ENCODE peak calls at places on chromosomes 12 and 14, in seven cellular contexts. N is IMR-90, C is uterus, X is cardiac fibroblast, A is heart left ventricle, V is HCT116, F is fibroblast of the aortic adventitia. J is an unnamed sample.

GRCh38 chr12:32671930-32672785 is 6.9 kb upstream of the DNM1L start:
- DNase-seq in N (peak; percentile 83), C (peak; percentile 43), X (peak; percentile 90), A (peak; percentile 55), V (peak; percentile 46), F (peak; percentile 92), J (peak; percentile 65)

GRCh38 chr12:13539051-13539450 is 342.5 kb downstream of the EMP1 start:
- DNase-seq in N (no peak), C (no peak), X (no peak), A (no peak), V (no peak), F (no peak), J (no peak)

GRCh38 chr14:68703093-68703492 is 89.8 kb downstream of the ZFP36L1 start:
- DNase-seq in N (peak; percentile 81), C (peak; percentile 58), X (peak; percentile 61), A (no peak), V (no peak), F (peak; percentile 66), J (no peak)

GRCh38 chr12:57242329-57242690 is 8.7 kb downstream of the STAC3 start:
- DNase-seq in N (no peak), C (no peak), X (no peak), A (peak; percentile 55), V (no peak), F (no peak), J (no peak)

GRCh38 chr12:51836012-51836832 is 12.3 kb downstream of the FIGNL2 start:
- DNase-seq in N (no peak), C (no peak), X (no peak), A (no peak), V (no peak), F (no peak), J (no peak)

GRCh38 chr12:119869720-119870119 is 7.4 kb downstream of the CIT start:
- DNase-seq in N (peak; percentile 96), C (no peak), X (peak; percentile 85), A (no peak), V (peak; percentile 12), F (peak; percentile 95), J (no peak)

GRCh38 chr14:61811882-61812346 is 49.7 kb downstream of the SNAPC1 start:
- DNase-seq in N (no peak), C (no peak), X (no peak), A (no peak), V (no peak), F (no peak), J (no peak)

GRCh38 chr12:91606662-91607377 is 424.2 kb upstream of the DCN start:
- DNase-seq in N (no peak), C (no peak), X (no peak), A (no peak), V (no peak), F (no peak), J (no peak)

GRCh38 chr12:19120795-19121194 is 8.7 kb upstream of the PLEKHA5 start:
- DNase-seq in N (peak; percentile 42), C (no peak), X (no peak), A (no peak), V (no peak), F (no peak), J (no peak)

GRCh38 chr12:40378721-40379120 is 153.9 kb downstream of the LRRK2 start:
- DNase-seq in N (no peak), C (no peak), X (no peak), A (no peak), V (no peak), F (peak; percentile 4), J (no peak)

GRCh38 chr12:125079943-125080645 is 14.9 kb downstream of the AACS start:
- DNase-seq in N (no peak), C (no peak), X (peak; percentile 36), A (no peak), V (no peak), F (peak; percentile 86), J (no peak)

GRCh38 chr12:101743242-101743641 is 4.0 kb upstream of the SYCP3 start:
- DNase-seq in N (no peak), C (no peak), X (no peak), A (no peak), V (no peak), F (peak; percentile 4), J (no peak)

GRCh38 chr12:132424118-132424438 is 65.9 kb upstream of the FBRSL1 start:
- DNase-seq in N (no peak), C (no peak), X (no peak), A (no peak), V (no peak), F (no peak), J (no peak)

GRCh38 chr12:62919827-62920226 is 15.1 kb downstream of the PPM1H start:
- DNase-seq in N (peak; percentile 63), C (no peak), X (peak; percentile 12), A (no peak), V (no peak), F (peak; percentile 32), J (no peak)

GRCh38 chr12:130729344-130729743 is 13.2 kb upstream of the RIMBP2 start:
- DNase-seq in N (no peak), C (no peak), X (no peak), A (no peak), V (no peak), F (no peak), J (no peak)

GRCh38 chr12:124592050-124592449 is 24.6 kb upstream of the NCOR2 start:
- DNase-seq in N (peak; percentile 73), C (no peak), X (peak; percentile 41), A (no peak), V (no peak), F (peak; percentile 59), J (no peak)

GRCh38 chr14:71130491-71131179 is 223.4 kb downstream of the PCNX1 start:
- DNase-seq in N (peak; percentile 88), C (no peak), X (peak; percentile 85), A (no peak), V (no peak), F (peak; percentile 88), J (peak; percentile 69)

GRCh38 chr12:50928392-50928791 is 24.0 kb upstream of the HIGD1C start:
- DNase-seq in N (no peak), C (no peak), X (no peak), A (no peak), V (no peak), F (peak; percentile 33), J (no peak)

GRCh38 chr12:15273896-15274295 is 48.4 kb upstream of the PTPRO start:
- DNase-seq in N (no peak), C (no peak), X (no peak), A (no peak), V (no peak), F (no peak), J (peak; percentile 17)

GRCh38 chr14:34684578-34684977 is 29.8 kb downstream of the CFL2 start:
- DNase-seq in N (peak; percentile 46), C (no peak), X (peak; percentile 24), A (no peak), V (no peak), F (peak; percentile 43), J (no peak)

GRCh38 chr14:32726516-32726915 is 212.2 kb upstream of the NPAS3 start:
- DNase-seq in N (no peak), C (no peak), X (no peak), A (no peak), V (no peak), F (no peak), J (no peak)

GRCh38 chr14:104263671-104264358 is 125.4 kb downstream of the KIF26A start:
- DNase-seq in N (no peak), C (no peak), X (no peak), A (peak; percentile 5), V (no peak), F (no peak), J (no peak)

GRCh38 chr12:20585055-20585625 is 110.0 kb upstream of the SLCO1C1 start:
- DNase-seq in N (no peak), C (no peak), X (no peak), A (no peak), V (no peak), F (no peak), J (no peak)

DNA sequence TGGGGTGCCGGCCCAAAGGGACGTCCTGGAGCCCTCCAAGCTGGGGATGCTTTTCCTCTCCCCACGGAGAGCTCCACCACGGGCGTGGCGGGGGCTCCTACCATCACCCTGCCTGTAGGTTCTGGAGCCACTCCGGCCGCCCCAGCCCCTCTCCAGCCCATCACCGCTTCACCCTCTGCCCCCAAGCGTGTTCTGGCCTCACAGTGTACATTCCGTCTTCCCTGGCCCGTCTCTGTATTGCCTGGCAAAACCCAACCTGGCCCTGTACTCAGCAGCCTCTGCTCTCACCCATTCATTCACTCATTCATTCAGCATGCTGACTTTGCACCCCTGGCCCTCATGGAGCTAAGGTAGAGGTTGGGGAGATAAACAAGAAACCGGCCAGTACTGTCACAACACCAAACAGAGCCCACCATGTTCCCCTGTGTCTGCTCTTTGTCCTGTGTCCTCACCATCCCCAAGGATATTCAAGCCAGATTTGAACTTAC is 20.3 kb downstream of the SLC25A29 start:
- DNase-seq in N (no peak), C (no peak), X (no peak), A (no peak), V (no peak), F (no peak), J (no peak)
- H3K4me3 ChIP-seq in N (peak overlapping the region; percentile 65), C (peak overlapping the region; percentile 80), X (peak overlapping the region; percentile 50), A (peak overlapping the region; percentile 86), V (peak overlapping the region; percentile 65), F (peak overlapping the region; percentile 75), J (peak overlapping the region; percentile 75)

GRCh38 chr14:93381644-93382043 is 34.7 kb downstream of the COX8C start:
- DNase-seq in N (no peak), C (no peak), X (no peak), A (no peak), V (no peak), F (no peak), J (peak; percentile 48)
- TF ChIP-seq CTCF in N (no peak), C (no peak), X (no peak), A (no peak), V (no peak), F (no peak), J (no peak)

DNA sequence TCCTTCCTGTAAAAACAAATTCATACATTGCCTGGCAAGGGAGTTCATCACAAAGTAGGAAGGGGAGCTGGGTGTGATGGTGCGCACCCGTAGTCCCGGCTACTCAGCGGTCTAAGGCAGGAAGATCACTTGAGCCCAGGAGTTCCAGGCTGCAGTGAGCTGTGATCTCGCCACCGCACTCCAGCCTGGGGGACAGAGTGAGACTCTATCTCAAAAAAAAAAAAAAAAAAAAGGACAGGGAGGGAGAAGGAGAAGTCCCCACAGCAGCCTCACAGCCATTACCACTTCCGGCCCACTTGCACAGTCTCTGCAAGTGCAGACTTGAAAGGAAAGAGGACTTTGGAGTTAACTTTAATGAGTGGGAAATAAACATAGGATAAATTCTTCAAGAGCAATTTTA is 121.0 kb downstream of the FBXL14 start:
- DNase-seq in N (no peak), C (no peak), X (no peak), A (no peak), V (no peak), F (no peak), J (no peak)
- H3K4me3 ChIP-seq in N (no peak overlapping the region), C (no peak overlapping the region), X (no peak overlapping the region), A (no peak overlapping the region), V (peak overlapping the region; percentile 7), F (no peak overlapping the region), J (no peak overlapping the region)

DNA sequence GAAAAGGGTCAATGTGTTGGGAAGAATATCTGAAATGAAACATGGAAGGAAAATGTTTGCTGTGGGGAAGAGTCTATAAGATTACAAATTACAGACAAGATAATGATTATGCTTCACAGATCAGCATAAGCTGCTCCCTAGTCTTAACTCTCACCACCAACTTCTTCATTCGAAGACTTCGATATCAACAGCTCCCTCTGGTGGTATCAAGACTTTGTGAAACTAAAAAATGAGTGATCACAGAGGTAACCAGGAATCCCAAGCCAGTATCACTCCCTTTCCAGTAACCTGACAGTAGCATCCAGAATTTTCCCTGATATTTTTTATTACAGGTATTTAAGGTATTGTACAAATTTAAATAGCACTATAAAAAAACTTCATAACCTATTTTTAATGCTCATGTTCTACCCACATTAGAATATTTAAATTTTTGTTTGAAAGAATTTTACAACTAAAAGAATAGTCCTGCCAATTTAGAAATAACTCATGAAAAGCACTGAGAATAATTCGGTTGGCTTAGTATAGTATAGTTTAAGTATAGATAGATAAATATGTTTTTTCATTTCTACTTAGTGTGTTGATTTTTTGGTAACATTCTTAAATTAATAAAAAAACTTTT is 84.4 kb downstream of the C2CD5 start:
- DNase-seq in N (peak; percentile 54), C (no peak), X (peak; percentile 69), A (no peak), V (peak; percentile 26), F (peak; percentile 65), J (peak; percentile 44)
- TF ChIP-seq CTCF in N (peak; percentile 60), C (peak; percentile 61), X (peak; percentile 58), A (peak; percentile 60), V (peak; percentile 57), F (peak; percentile 64), J (peak; percentile 56)